ENCODE peak calls at places on chromosomes 5 and 9, in five cellular contexts. N, D, G, P and F are unnamed samples.

GRCh38 chr5:18745591-18745987 is 1111.3 kb downstream of the TAF11L14 start:
- DNase-seq in N (no peak), D (peak; percentile 28), G (no peak), P (no peak), F (no peak)

GRCh38 chr5:142446131-142446959 is 121.5 kb upstream of the SPRY4 start:
- DNase-seq in N (no peak), D (no peak), G (no peak), P (peak; percentile 87), F (no peak)

GRCh38 chr9:2727966-2728613 is 10.8 kb downstream of the KCNV2 start:
- DNase-seq in N (no peak), D (peak; percentile 52), G (no peak), P (peak; percentile 88), F (no peak)

GRCh38 chr5:85709728-85710127 is 908.0 kb upstream of the COX7C start:
- DNase-seq in N (no peak), D (no peak), G (no peak), P (no peak), F (no peak)

GRCh38 chr5:128015978-128016377 is 67.6 kb upstream of the SLC12A2 start:
- DNase-seq in N (no peak), D (no peak), G (no peak), P (no peak), F (no peak)

GRCh38 chr9:1941989-1942388 is 73.2 kb upstream of the SMARCA2 start:
- DNase-seq in N (no peak), D (no peak), G (no peak), P (peak; percentile 10), F (no peak)

GRCh38 chr9:128454991-128455390 is 815 bp upstream of the ODF2 start:
- DNase-seq in N (no peak), D (no peak), G (no peak), P (no peak), F (no peak)

GRCh38 chr9:76658510-76659231 is 105.6 kb upstream of the PCA3 start:
- DNase-seq in N (peak; percentile 62), D (peak; percentile 78), G (no peak), P (peak; percentile 92), F (no peak)

GRCh38 chr5:132747064-132747692 is at the start of gene CCNI2:
- DNase-seq in N (peak; percentile 77), D (no peak), G (no peak), P (no peak), F (peak; percentile 61)

GRCh38 chr5:143887901-143888648 is 76.1 kb downstream of the HMHB1 start:
- DNase-seq in N (no peak), D (no peak), G (no peak), P (peak; percentile 66), F (no peak)

GRCh38 chr9:2761424-2761823 is 44.1 kb downstream of the KCNV2 start:
- DNase-seq in N (no peak), D (peak; percentile 15), G (no peak), P (no peak), F (peak; percentile 47)

GRCh38 chr5:132674671-132675506 is 1.1 kb downstream of the IL4 start:
- DNase-seq in N (peak; percentile 84), D (no peak), G (no peak), P (peak; percentile 97), F (no peak)

GRCh38 chr5:9774472-9775079 is 144.4 kb upstream of the TAS2R1 start:
- DNase-seq in N (no peak), D (no peak), G (no peak), P (peak; percentile 91), F (no peak)